ENCODE peak calls at places on chromosomes 1 and 21, in six cellular contexts. F is lower lobe of right lung, X is sigmoid colon, H is IMR-90, C is cardiac muscle cell, Y is heart right ventricle. M is an unnamed sample.

GRCh38 chr1:221449801-221450470 is 292.0 kb downstream of the DUSP10 start:
- DNase-seq in F (no peak), X (no peak), H (peak; percentile 80), C (no peak), Y (no peak), M (no peak)

GRCh38 chr1:158180741-158181576 is at the start of gene CD1D:
- DNase-seq in F (peak; percentile 69), X (peak; percentile 67), H (no peak), C (peak; percentile 86), Y (peak; percentile 44), M (no peak)

GRCh38 chr1:179969962-179970361 is 15.4 kb downstream of the CEP350 start:
- DNase-seq in F (no peak), X (no peak), H (no peak), C (no peak), Y (no peak), M (no peak)

GRCh38 chr1:12654004-12654567 is 10.2 kb downstream of the AADACL4 start:
- DNase-seq in F (no peak), X (no peak), H (peak; percentile 16), C (no peak), Y (no peak), M (no peak)

GRCh38 chr1:73813726-73814125 is 384.2 kb downstream of the LRRIQ3 start:
- DNase-seq in F (no peak), X (no peak), H (no peak), C (peak; percentile 56), Y (no peak), M (no peak)

GRCh38 chr21:41506526-41507520 is 1.1 kb downstream of the TMPRSS2 start:
- DNase-seq in F (peak; percentile 68), X (no peak), H (no peak), C (peak; percentile 27), Y (no peak), M (no peak)

GRCh38 chr1:22728751-22729399 is 18.2 kb downstream of the EPHB2 start:
- DNase-seq in F (no peak), X (no peak), H (peak; percentile 75), C (no peak), Y (no peak), M (no peak)

GRCh38 chr1:38923607-38924006 is 18.0 kb downstream of the RHBDL2 start:
- DNase-seq in F (no peak), X (no peak), H (no peak), C (no peak), Y (no peak), M (no peak)

GRCh38 chr1:230875370-230875769 is 7.0 kb upstream of the C1orf198 start:
- DNase-seq in F (no peak), X (no peak), H (no peak), C (no peak), Y (no peak), M (no peak)

GRCh38 chr1:72281144-72281543 is 1.2 kb downstream of the NEGR1 start:
- DNase-seq in F (no peak), X (no peak), H (peak; percentile 4), C (no peak), Y (no peak), M (no peak)

GRCh38 chr1:151992345-151993083 is 1.1 kb downstream of the S100A10 start:
- DNase-seq in F (peak; percentile 92), X (peak; percentile 92), H (peak; percentile 87), C (no peak), Y (peak; percentile 72), M (peak; percentile 96)

GRCh38 chr1:44644806-44645205 is 29.5 kb downstream of the TMEM53 start:
- DNase-seq in F (no peak), X (no peak), H (no peak), C (no peak), Y (no peak), M (no peak)

GRCh38 chr1:76288758-76289483 is 214.4 kb downstream of the ST6GALNAC3 start:
- DNase-seq in F (no peak), X (no peak), H (no peak), C (no peak), Y (no peak), M (no peak)

GRCh38 chr1:98102369-98103030 is 181.7 kb upstream of the DPYD start:
- DNase-seq in F (no peak), X (no peak), H (peak; percentile 43), C (no peak), Y (no peak), M (no peak)

GRCh38 chr1:180953291-180953747 is 40.6 kb downstream of the KIAA1614 start:
- DNase-seq in F (no peak), X (peak; percentile 71), H (no peak), C (no peak), Y (no peak), M (no peak)

GRCh38 chr21:43731891-43732711 is 13.2 kb downstream of the PDXK start:
- DNase-seq in F (no peak), X (no peak), H (no peak), C (no peak), Y (no peak), M (no peak)

GRCh38 chr1:24084050-24084449 is 27.9 kb downstream of the MYOM3 start:
- DNase-seq in F (peak; percentile 7), X (no peak), H (no peak), C (no peak), Y (no peak), M (no peak)

GRCh38 chr1:65581120-65581519 is 160.7 kb downstream of the LEPR start:
- DNase-seq in F (no peak), X (no peak), H (no peak), C (no peak), Y (no peak), M (no peak)

GRCh38 chr1:226195144-226195543 is 8.6 kb upstream of the ACBD3 start:
- DNase-seq in F (no peak), X (no peak), H (no peak), C (no peak), Y (no peak), M (no peak)

GRCh38 chr1:29029652-29030051 is 94.1 kb downstream of the TMEM200B start:
- DNase-seq in F (no peak), X (no peak), H (no peak), C (no peak), Y (no peak), M (no peak)

GRCh38 chr1:75615664-75616435 is 4.9 kb upstream of the SLC44A5 start:
- DNase-seq in F (peak; percentile 47), X (peak; percentile 55), H (peak; percentile 21), C (peak; percentile 81), Y (peak; percentile 7), M (no peak)

GRCh38 chr1:116557323-116557878 is 13.4 kb downstream of the CD58 start:
- DNase-seq in F (no peak), X (no peak), H (no peak), C (no peak), Y (no peak), M (peak; percentile 77)

GRCh38 chr1:202578001-202578500 is 132.2 kb downstream of the SYT2 start:
- DNase-seq in F (no peak), X (no peak), H (peak; percentile 87), C (no peak), Y (no peak), M (no peak)

GRCh38 chr1:2060082-2060481 is 9.9 kb downstream of the PRKCZ start:
- DNase-seq in F (peak; percentile 78), X (no peak), H (no peak), C (no peak), Y (no peak), M (no peak)

DNA sequence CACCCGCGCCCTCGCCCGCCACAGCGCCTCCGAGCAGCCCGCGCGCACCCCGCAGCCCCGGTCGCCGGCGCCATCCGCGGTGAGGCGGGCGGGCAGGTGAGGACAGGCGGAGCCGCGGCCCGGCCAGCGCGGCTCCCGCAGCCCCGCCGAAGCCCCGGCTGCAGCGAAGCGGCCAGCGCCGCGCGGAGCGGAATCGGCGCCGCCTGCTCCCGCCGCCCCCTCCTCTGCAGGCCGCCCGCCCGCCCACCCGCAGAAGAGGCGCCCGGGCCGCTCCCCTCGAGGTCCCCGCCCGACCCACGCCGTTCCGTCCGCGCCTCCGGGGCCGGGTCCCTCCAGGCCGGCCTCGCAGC is 1.3 kb downstream of the PRDM16 start:
- DNase-seq in F (no peak), X (no peak), H (no peak), C (no peak), Y (no peak), M (no peak)
- H3K4me3 ChIP-seq in F (peak overlapping the region; percentile 76), X (peak overlapping the region; percentile 66), H (peak overlapping the region; percentile 48), C (peak overlapping the region; percentile 82), Y (peak overlapping the region; percentile 79), M (peak overlapping the region; percentile 84)

GRCh38 chr1:54995013-54995760 is 3.5 kb upstream of the BSND start:
- DNase-seq in F (no peak), X (no peak), H (no peak), C (no peak), Y (no peak), M (no peak)

GRCh38 chr1:54996869-54997710 is 1.6 kb upstream of the BSND start:
- DNase-seq in F (no peak), X (no peak), H (no peak), C (peak; percentile 21), Y (no peak), M (no peak)

GRCh38 chr1:54997711-54997986 is 1.1 kb upstream of the BSND start:
- DNase-seq in F (no peak), X (no peak), H (no peak), C (no peak), Y (no peak), M (no peak)

GRCh38 chr1:54995835-54996234 is 2.9 kb upstream of the BSND start:
- DNase-seq in F (no peak), X (no peak), H (no peak), C (no peak), Y (no peak), M (no peak)

DNA sequence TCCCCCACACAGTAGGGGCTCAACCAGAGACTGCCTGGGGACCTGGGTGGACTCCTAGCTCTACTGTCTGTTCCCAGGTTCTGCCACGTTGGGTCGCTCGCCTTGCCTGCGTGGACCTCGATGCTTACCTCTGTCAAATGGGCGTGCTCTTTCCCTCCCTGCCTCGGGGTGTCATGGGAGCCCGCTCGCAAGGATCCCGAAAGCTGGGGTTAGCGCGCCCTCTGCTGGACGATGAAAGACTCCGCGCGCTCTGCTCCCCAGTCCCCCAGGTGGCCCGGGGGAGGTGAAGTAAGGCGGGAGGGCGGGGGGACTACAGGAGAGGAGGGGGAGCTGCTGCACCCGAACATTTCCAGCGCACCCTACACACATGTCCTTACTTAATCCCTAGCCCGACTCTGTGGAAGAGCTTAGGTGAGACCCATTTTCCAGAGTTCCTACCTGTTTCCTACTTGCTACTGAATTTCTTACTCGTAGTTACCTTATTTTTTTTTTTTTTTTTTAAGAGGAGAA is 2.3 kb upstream of the BSND start:
- DNase-seq in F (peak; percentile 80), X (peak; percentile 78), H (peak; percentile 47), C (peak; percentile 74), Y (peak; percentile 57), M (no peak)
- H3K4me3 ChIP-seq in F (no peak overlapping the region), X (no peak overlapping the region), H (no peak overlapping the region), C (no peak overlapping the region), Y (no peak overlapping the region), M (no peak overlapping the region)

GRCh38 chr1:174875306-174875705 is 124.4 kb upstream of the CACYBP start:
- DNase-seq in F (peak; percentile 65), X (no peak), H (no peak), C (peak; percentile 17), Y (no peak), M (no peak)
- H3K4me3 ChIP-seq in F (peak overlapping the region; percentile 44), X (no peak overlapping the region), H (no peak overlapping the region), C (no peak overlapping the region), Y (no peak overlapping the region), M (no peak overlapping the region)

DNA sequence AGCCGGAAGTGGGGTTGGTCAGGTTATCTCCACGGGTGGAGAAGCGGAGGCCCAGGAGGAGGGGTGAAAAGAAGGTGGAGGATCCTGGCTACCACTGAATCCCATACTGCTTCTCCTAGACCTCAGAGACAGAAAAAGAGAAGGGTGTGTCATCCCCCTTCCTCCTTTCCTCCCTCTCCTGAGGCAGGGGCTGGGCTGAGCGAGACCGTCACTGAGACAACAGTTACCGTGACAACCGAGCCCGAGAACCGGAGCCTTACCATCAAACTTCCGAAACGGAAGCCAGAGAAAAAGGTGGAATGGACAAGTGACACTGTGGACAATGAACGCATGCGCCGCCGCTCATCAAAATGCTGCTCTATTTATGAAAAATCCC is 42.1 kb upstream of the NBPF3 start:
- DNase-seq in F (peak; percentile 46), X (no peak), H (no peak), C (no peak), Y (no peak), M (no peak)
- H3K4me3 ChIP-seq in F (no peak overlapping the region), X (no peak overlapping the region), H (no peak overlapping the region), C (no peak overlapping the region), Y (no peak overlapping the region), M (no peak overlapping the region)

M was measured in esophagus muscularis mucosa.